ENCODE peak calls at places on chromosome 6, in eight cellular contexts. I is suprapubic skin, J is HepG2, B is ascending aorta, T is stomach, M is hepatocyte, D is A549, G is HL-60. E is an unnamed sample.

GRCh38 chr6:157246771-157247484 is 76.4 kb downstream of the TMEM242 start:
- DNase-seq in I (no peak), J (no peak), B (no peak), T (no peak), M (no peak), D (no peak), G (no peak), E (no peak)

GRCh38 chr6:169096326-169096882 is 157.2 kb downstream of the THBS2 start:
- DNase-seq in I (no peak), J (no peak), B (no peak), T (no peak), M (no peak), D (no peak), G (no peak), E (no peak)

GRCh38 chr6:126660376-126660775 is 320.5 kb downstream of the CENPW start:
- DNase-seq in I (no peak), J (no peak), B (no peak), T (no peak), M (no peak), D (no peak), G (no peak), E (no peak)

GRCh38 chr6:1798303-1798964 is 188.7 kb downstream of the FOXC1 start:
- DNase-seq in I (no peak), J (no peak), B (no peak), T (no peak), M (peak; percentile 18), D (no peak), G (no peak), E (no peak)

GRCh38 chr6:144062757-144063156 is 32.6 kb downstream of the SF3B5 start:
- DNase-seq in I (no peak), J (no peak), B (no peak), T (no peak), M (no peak), D (no peak), G (no peak), E (no peak)

GRCh38 chr6:32148722-32149576 is 2.8 kb downstream of the PRRT1 start:
- DNase-seq in I (peak; percentile 88), J (no peak), B (peak; percentile 81), T (peak; percentile 86), M (peak; percentile 72), D (no peak), G (no peak), E (no peak)

GRCh38 chr6:71414486-71414885 is 125.9 kb downstream of the OGFRL1 start:
- DNase-seq in I (no peak), J (no peak), B (no peak), T (no peak), M (no peak), D (no peak), G (no peak), E (no peak)

GRCh38 chr6:1767481-1768246 is 157.9 kb downstream of the FOXC1 start:
- DNase-seq in I (no peak), J (no peak), B (peak; percentile 83), T (no peak), M (peak; percentile 26), D (no peak), G (no peak), E (no peak)

GRCh38 chr6:29014729-29015608 is 9.9 kb upstream of the ZNF311 start:
- DNase-seq in I (no peak), J (no peak), B (no peak), T (no peak), M (no peak), D (no peak), G (no peak), E (no peak)

GRCh38 chr6:79525272-79526100 is 11.7 kb downstream of the LCA5 start:
- DNase-seq in I (no peak), J (peak; percentile 91), B (no peak), T (no peak), M (peak; percentile 66), D (no peak), G (no peak), E (no peak)

GRCh38 chr6:89432875-89433636 is at the start of gene ANKRD6:
- DNase-seq in I (peak; percentile 82), J (peak; percentile 20), B (peak; percentile 85), T (peak; percentile 89), M (peak; percentile 93), D (peak; percentile 46), G (peak; percentile 51), E (no peak)

GRCh38 chr6:19692506-19693298 is 144.5 kb upstream of the ID4 start:
- DNase-seq in I (no peak), J (no peak), B (no peak), T (no peak), M (no peak), D (no peak), G (no peak), E (no peak)

GRCh38 chr6:167077241-167077932 is 45.5 kb upstream of the CCR6 start:
- DNase-seq in I (no peak), J (peak; percentile 65), B (no peak), T (no peak), M (no peak), D (no peak), G (no peak), E (no peak)

GRCh38 chr6:98973571-98973970 is 25.8 kb upstream of the FBXL4 start:
- DNase-seq in I (no peak), J (no peak), B (no peak), T (no peak), M (no peak), D (no peak), G (no peak), E (no peak)

GRCh38 chr6:89050155-89050554 is 30.4 kb upstream of the PNRC1 start:
- DNase-seq in I (peak; percentile 82), J (peak; percentile 23), B (peak; percentile 71), T (no peak), M (peak; percentile 43), D (no peak), G (peak; percentile 27), E (no peak)

GRCh38 chr6:72461144-72461543 is 160.7 kb upstream of the KCNQ5 start:
- DNase-seq in I (no peak), J (no peak), B (no peak), T (no peak), M (no peak), D (no peak), G (no peak), E (no peak)

GRCh38 chr6:133787859-133788505 is 100.9 kb upstream of the TCF21 start:
- DNase-seq in I (no peak), J (no peak), B (no peak), T (no peak), M (no peak), D (no peak), G (no peak), E (no peak)

GRCh38 chr6:47832386-47833080 is 50.7 kb downstream of the OPN5 start:
- DNase-seq in I (no peak), J (no peak), B (no peak), T (no peak), M (no peak), D (no peak), G (no peak), E (no peak)

GRCh38 chr6:111445786-111446395 is 37.1 kb downstream of the REV3L start:
- DNase-seq in I (no peak), J (no peak), B (no peak), T (no peak), M (no peak), D (no peak), G (no peak), E (no peak)

GRCh38 chr6:107941627-107942026 is 16.4 kb downstream of the SEC63 start:
- DNase-seq in I (no peak), J (no peak), B (no peak), T (no peak), M (no peak), D (no peak), G (no peak), E (no peak)

GRCh38 chr6:37126554-37126906 is 43.4 kb upstream of the PIM1 start:
- DNase-seq in I (no peak), J (no peak), B (no peak), T (no peak), M (peak; percentile 34), D (no peak), G (no peak), E (no peak)
- TF ChIP-seq CTCF in I (no peak), J (no peak), B (no peak), T (no peak), M (no peak), D (no peak), G (no peak), E (no peak)

GRCh38 chr6:90436403-90436802 is 139.8 kb upstream of the BACH2 start:
- DNase-seq in I (no peak), J (no peak), B (no peak), T (no peak), M (no peak), D (no peak), G (no peak), E (no peak)
- H3K27ac ChIP-seq in I (peak overlapping the region; percentile 4), J (no peak overlapping the region), B (no peak overlapping the region), T (no peak overlapping the region), M (no peak overlapping the region), D (no peak overlapping the region), G (no peak overlapping the region), E (no peak overlapping the region)

DNA sequence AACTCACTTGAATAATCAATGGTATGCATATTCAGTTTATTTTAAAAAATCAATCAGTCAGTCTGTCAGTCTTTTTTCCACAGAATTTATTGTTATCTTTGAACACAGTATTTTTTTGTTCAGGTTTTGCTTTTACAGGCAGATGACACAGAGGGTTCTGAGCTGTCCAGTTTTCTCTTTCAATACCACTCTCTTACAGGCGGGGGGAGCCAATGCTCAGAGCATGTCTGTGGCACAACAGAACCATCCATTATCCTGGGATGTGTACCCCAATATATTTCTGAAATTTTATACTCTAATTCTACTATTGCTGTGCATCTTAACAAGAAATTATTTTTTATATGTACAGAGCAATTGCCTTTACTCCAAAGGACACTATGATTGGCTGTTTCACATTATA is 21.2 kb downstream of the ROS1 start:
- DNase-seq in I (no peak), J (no peak), B (no peak), T (no peak), M (no peak), D (no peak), G (no peak), E (no peak)
- TF ChIP-seq CTCF in I (no peak), J (peak; percentile 11), B (no peak), T (no peak), M (peak; percentile 19), D (no peak), G (no peak), E (no peak)

GRCh38 chr6:39415482-39415881 is 93.0 kb upstream of the KCNK16 start:
- DNase-seq in I (no peak), J (no peak), B (no peak), T (no peak), M (no peak), D (no peak), G (no peak), E (no peak)

GRCh38 chr6:39416728-39417127 is 94.2 kb upstream of the KCNK16 start:
- DNase-seq in I (no peak), J (no peak), B (no peak), T (no peak), M (no peak), D (peak; percentile 6), G (no peak), E (no peak)

GRCh38 chr6:39416026-39416425 is 93.5 kb upstream of the KCNK16 start:
- DNase-seq in I (no peak), J (no peak), B (no peak), T (no peak), M (no peak), D (no peak), G (no peak), E (no peak)

GRCh38 chr6:39419607-39420006 is 97.1 kb upstream of the KCNK16 start:
- DNase-seq in I (no peak), J (no peak), B (no peak), T (no peak), M (no peak), D (no peak), G (no peak), E (no peak)

GRCh38 chr6:39417440-39417839 is 94.9 kb upstream of the KCNK16 start:
- DNase-seq in I (no peak), J (no peak), B (no peak), T (no peak), M (no peak), D (no peak), G (no peak), E (no peak)
- H3K27ac ChIP-seq in I (no peak overlapping the region), J (no peak overlapping the region), B (no peak overlapping the region), T (peak overlapping the region; percentile 13), M (no peak overlapping the region), D (no peak overlapping the region), G (no peak overlapping the region), E (no peak overlapping the region)